ENCODE peak calls at places on chromosomes 16 and 17, in six cellular contexts. One of them, this sample, is unnamed.
A peak's percentile ranks its signal among the peaks of the same experiment; 100 is the strongest.

GRCh38 chr17:74427048-74427762 is 4.7 kb upstream of the GPRC5C start:
- DNase-seq in stimulated activated CD8-positive, alpha-beta memory T cell treated with anti-CD3 and anti-CD28 coated beads, Interleukin-4, amount 100 ng/mL, for 4 hours: no peak
- DNase-seq in kidney glomerular epithelial cell: peak; percentile 46
- DNase-seq in NCI-H460: no peak
- DNase-seq in thyroid gland: peak; percentile 96
- DNase-seq in SW480: peak; percentile 83
- DNase-seq in this sample: no peak

GRCh38 chr17:68019675-68020450 is 15.7 kb upstream of the KPNA2 start:
- DNase-seq in SW480: peak; percentile 91
- DNase-seq in thyroid gland: peak; percentile 97
- DNase-seq in stimulated activated CD8-positive, alpha-beta memory T cell treated with anti-CD3 and anti-CD28 coated beads, Interleukin-4, amount 100 ng/mL, for 4 hours: peak; percentile 99
- DNase-seq in kidney glomerular epithelial cell: peak; percentile 90
- DNase-seq in NCI-H460: peak; percentile 95
- DNase-seq in this sample: peak; percentile 96

GRCh38 chr17:48593840-48594411 is 347 bp upstream of the HOXB5 start:
- DNase-seq in kidney glomerular epithelial cell: peak; percentile 31
- DNase-seq in NCI-H460: no peak
- DNase-seq in thyroid gland: peak; percentile 62
- DNase-seq in SW480: peak; percentile 94
- DNase-seq in stimulated activated CD8-positive, alpha-beta memory T cell treated with anti-CD3 and anti-CD28 coated beads, Interleukin-4, amount 100 ng/mL, for 4 hours: peak; percentile 58
- DNase-seq in this sample: peak; percentile 78

GRCh38 chr16:20822451-20823128 is 16.3 kb downstream of the REXO5 start:
- DNase-seq in kidney glomerular epithelial cell: no peak
- DNase-seq in stimulated activated CD8-positive, alpha-beta memory T cell treated with anti-CD3 and anti-CD28 coated beads, Interleukin-4, amount 100 ng/mL, for 4 hours: no peak
- DNase-seq in SW480: no peak
- DNase-seq in NCI-H460: no peak
- DNase-seq in thyroid gland: no peak
- DNase-seq in this sample: no peak

GRCh38 chr17:41943492-41943891 is 13.1 kb downstream of the ODAD4 start:
- DNase-seq in thyroid gland: no peak
- DNase-seq in stimulated activated CD8-positive, alpha-beta memory T cell treated with anti-CD3 and anti-CD28 coated beads, Interleukin-4, amount 100 ng/mL, for 4 hours: no peak
- DNase-seq in SW480: no peak
- DNase-seq in NCI-H460: no peak
- DNase-seq in kidney glomerular epithelial cell: no peak
- DNase-seq in this sample: no peak

GRCh38 chr17:44186307-44187130 is at the start of gene TMUB2:
- DNase-seq in kidney glomerular epithelial cell: peak; percentile 100
- DNase-seq in NCI-H460: peak; percentile 99
- DNase-seq in SW480: peak; percentile 100
- DNase-seq in thyroid gland: peak; percentile 98
- DNase-seq in stimulated activated CD8-positive, alpha-beta memory T cell treated with anti-CD3 and anti-CD28 coated beads, Interleukin-4, amount 100 ng/mL, for 4 hours: peak; percentile 98
- DNase-seq in this sample: peak; percentile 100

GRCh38 chr16:52740333-52740732 is 193.4 kb upstream of the TOX3 start:
- DNase-seq in SW480: no peak
- DNase-seq in stimulated activated CD8-positive, alpha-beta memory T cell treated with anti-CD3 and anti-CD28 coated beads, Interleukin-4, amount 100 ng/mL, for 4 hours: no peak
- DNase-seq in kidney glomerular epithelial cell: no peak
- DNase-seq in thyroid gland: no peak
- DNase-seq in NCI-H460: no peak
- DNase-seq in this sample: no peak

GRCh38 chr17:64124609-64125008 is 5.3 kb downstream of the ERN1 start:
- DNase-seq in stimulated activated CD8-positive, alpha-beta memory T cell treated with anti-CD3 and anti-CD28 coated beads, Interleukin-4, amount 100 ng/mL, for 4 hours: no peak
- DNase-seq in NCI-H460: no peak
- DNase-seq in SW480: no peak
- DNase-seq in kidney glomerular epithelial cell: no peak
- DNase-seq in thyroid gland: no peak
- DNase-seq in this sample: no peak

GRCh38 chr16:31485571-31485970 is 2.6 kb downstream of the SLC5A2 start:
- DNase-seq in NCI-H460: no peak
- DNase-seq in thyroid gland: no peak
- DNase-seq in kidney glomerular epithelial cell: no peak
- DNase-seq in SW480: no peak
- DNase-seq in stimulated activated CD8-positive, alpha-beta memory T cell treated with anti-CD3 and anti-CD28 coated beads, Interleukin-4, amount 100 ng/mL, for 4 hours: no peak
- DNase-seq in this sample: no peak

GRCh38 chr17:49779730-49780220 is 8.7 kb upstream of the KAT7 start:
- DNase-seq in NCI-H460: peak; percentile 41
- DNase-seq in thyroid gland: peak; percentile 49
- DNase-seq in stimulated activated CD8-positive, alpha-beta memory T cell treated with anti-CD3 and anti-CD28 coated beads, Interleukin-4, amount 100 ng/mL, for 4 hours: no peak
- DNase-seq in SW480: peak; percentile 57
- DNase-seq in kidney glomerular epithelial cell: peak; percentile 68
- DNase-seq in this sample: peak; percentile 63

GRCh38 chr17:42171831-42172230 is 9.1 kb downstream of the KCNH4 start:
- DNase-seq in stimulated activated CD8-positive, alpha-beta memory T cell treated with anti-CD3 and anti-CD28 coated beads, Interleukin-4, amount 100 ng/mL, for 4 hours: no peak
- DNase-seq in SW480: no peak
- DNase-seq in kidney glomerular epithelial cell: no peak
- DNase-seq in NCI-H460: no peak
- DNase-seq in thyroid gland: no peak
- DNase-seq in this sample: no peak

GRCh38 chr17:61955621-61956020 is 27.8 kb upstream of the INTS2 start:
- DNase-seq in thyroid gland: no peak
- DNase-seq in stimulated activated CD8-positive, alpha-beta memory T cell treated with anti-CD3 and anti-CD28 coated beads, Interleukin-4, amount 100 ng/mL, for 4 hours: no peak
- DNase-seq in kidney glomerular epithelial cell: no peak
- DNase-seq in SW480: no peak
- DNase-seq in NCI-H460: no peak
- DNase-seq in this sample: no peak

GRCh38 chr16:84458606-84459516 is 45.6 kb downstream of the MEAK7 start:
- DNase-seq in stimulated activated CD8-positive, alpha-beta memory T cell treated with anti-CD3 and anti-CD28 coated beads, Interleukin-4, amount 100 ng/mL, for 4 hours: no peak
- DNase-seq in kidney glomerular epithelial cell: no peak
- DNase-seq in SW480: no peak
- DNase-seq in thyroid gland: no peak
- DNase-seq in NCI-H460: no peak
- DNase-seq in this sample: no peak

GRCh38 chr16:77435240-77435819 is 496 bp upstream of the ADAMTS18 start:
- DNase-seq in NCI-H460: no peak
- DNase-seq in kidney glomerular epithelial cell: no peak
- DNase-seq in SW480: no peak
- DNase-seq in thyroid gland: no peak
- DNase-seq in stimulated activated CD8-positive, alpha-beta memory T cell treated with anti-CD3 and anti-CD28 coated beads, Interleukin-4, amount 100 ng/mL, for 4 hours: no peak
- DNase-seq in this sample: no peak

GRCh38 chr16:79598341-79599181 is 2.0 kb downstream of the MAF start:
- DNase-seq in SW480: peak; percentile 69
- DNase-seq in thyroid gland: peak; percentile 83
- DNase-seq in kidney glomerular epithelial cell: peak; percentile 27
- DNase-seq in NCI-H460: no peak
- DNase-seq in stimulated activated CD8-positive, alpha-beta memory T cell treated with anti-CD3 and anti-CD28 coated beads, Interleukin-4, amount 100 ng/mL, for 4 hours: no peak
- DNase-seq in this sample: peak; percentile 59

GRCh38 chr17:77890771-77891170 is 67.7 kb upstream of the TNRC6C start:
- DNase-seq in SW480: no peak
- DNase-seq in stimulated activated CD8-positive, alpha-beta memory T cell treated with anti-CD3 and anti-CD28 coated beads, Interleukin-4, amount 100 ng/mL, for 4 hours: no peak
- DNase-seq in thyroid gland: no peak
- DNase-seq in NCI-H460: no peak
- DNase-seq in kidney glomerular epithelial cell: no peak
- DNase-seq in this sample: no peak

GRCh38 chr16:370443-370842 is at the start of gene MRPL28:
- DNase-seq in stimulated activated CD8-positive, alpha-beta memory T cell treated with anti-CD3 and anti-CD28 coated beads, Interleukin-4, amount 100 ng/mL, for 4 hours: peak; percentile 89
- DNase-seq in kidney glomerular epithelial cell: peak; percentile 81
- DNase-seq in NCI-H460: peak; percentile 93
- DNase-seq in SW480: peak; percentile 91
- DNase-seq in thyroid gland: peak; percentile 95
- DNase-seq in this sample: peak; percentile 90

GRCh38 chr16:70753228-70753627 is 47.7 kb downstream of the VAC14 start:
- DNase-seq in SW480: no peak
- DNase-seq in kidney glomerular epithelial cell: no peak
- DNase-seq in stimulated activated CD8-positive, alpha-beta memory T cell treated with anti-CD3 and anti-CD28 coated beads, Interleukin-4, amount 100 ng/mL, for 4 hours: no peak
- DNase-seq in thyroid gland: peak; percentile 87
- DNase-seq in NCI-H460: no peak
- DNase-seq in this sample: no peak

GRCh38 chr17:51657224-51657623 is 396.9 kb downstream of the UTP18 start:
- DNase-seq in SW480: no peak
- DNase-seq in stimulated activated CD8-positive, alpha-beta memory T cell treated with anti-CD3 and anti-CD28 coated beads, Interleukin-4, amount 100 ng/mL, for 4 hours: no peak
- DNase-seq in kidney glomerular epithelial cell: no peak
- DNase-seq in thyroid gland: no peak
- DNase-seq in NCI-H460: no peak
- DNase-seq in this sample: no peak

GRCh38 chr16:89338863-89339262 is 121.4 kb downstream of the ZNF778 start:
- DNase-seq in kidney glomerular epithelial cell: no peak
- DNase-seq in stimulated activated CD8-positive, alpha-beta memory T cell treated with anti-CD3 and anti-CD28 coated beads, Interleukin-4, amount 100 ng/mL, for 4 hours: no peak
- DNase-seq in NCI-H460: no peak
- DNase-seq in thyroid gland: no peak
- DNase-seq in SW480: no peak
- DNase-seq in this sample: no peak

GRCh38 chr17:28261219-28261618 is 57.8 kb upstream of the TMEM97 start:
- DNase-seq in stimulated activated CD8-positive, alpha-beta memory T cell treated with anti-CD3 and anti-CD28 coated beads, Interleukin-4, amount 100 ng/mL, for 4 hours: no peak
- DNase-seq in kidney glomerular epithelial cell: no peak
- DNase-seq in SW480: no peak
- DNase-seq in thyroid gland: no peak
- DNase-seq in NCI-H460: no peak
- DNase-seq in this sample: no peak